ENCODE peak calls at places on chromosomes 7 and 10, in four cellular contexts. H, K, Q and E are unnamed samples.

GRCh38 chr7:16926283-16926682 is 44.5 kb upstream of the AGR3 start:
- DNase-seq in H (peak), K (no peak), Q (no peak), E (no peak)

GRCh38 chr7:1787681-1788235 is 117.7 kb downstream of the ELFN1 start:
- DNase-seq in H (no peak), K (no peak), Q (no peak), E (no peak)

GRCh38 chr7:124459101-124460052 is 306.2 kb downstream of the GPR37 start:
- DNase-seq in H (peak), K (no peak), Q (no peak), E (no peak)

GRCh38 chr7:23277359-23277989 is 21.7 kb upstream of the MALSU1 start:
- DNase-seq in H (peak), K (peak), Q (peak), E (no peak)

GRCh38 chr10:124715479-124715878 is 28.7 kb downstream of the FAM53B start:
- DNase-seq in H (no peak), K (no peak), Q (no peak), E (no peak)

GRCh38 chr7:137695494-137695893 is 151.3 kb downstream of the DGKI start:
- DNase-seq in H (no peak), K (no peak), Q (no peak), E (no peak)

GRCh38 chr10:103983367-103983911 is 16.5 kb downstream of the SLK start:
- DNase-seq in H (no peak), K (no peak), Q (peak), E (no peak)

GRCh38 chr7:15685358-15686181 is 913 bp downstream of the MEOX2 start:
- DNase-seq in H (peak), K (no peak), Q (no peak), E (peak)

GRCh38 chr10:60871215-60871614 is 72.8 kb downstream of the RHOBTB1 start:
- DNase-seq in H (no peak), K (no peak), Q (no peak), E (no peak)

GRCh38 chr10:132394201-132394811 is 2.7 kb upstream of the PWWP2B start:
- DNase-seq in H (no peak), K (no peak), Q (no peak), E (no peak)

GRCh38 chr7:44101304-44101965 is 2.7 kb upstream of the AEBP1 start:
- DNase-seq in H (no peak), K (no peak), Q (no peak), E (no peak)

GRCh38 chr7:44101966-44102845 is 1.9 kb upstream of the AEBP1 start:
- DNase-seq in H (peak), K (no peak), Q (no peak), E (no peak)

GRCh38 chr7:44098092-44099068 is 5.8 kb upstream of the AEBP1 start:
- DNase-seq in H (no peak), K (no peak), Q (no peak), E (no peak)

GRCh38 chr7:44099669-44100068 is 4.5 kb upstream of the AEBP1 start:
- DNase-seq in H (no peak), K (no peak), Q (no peak), E (no peak)

GRCh38 chr7:44100458-44101303 is 3.5 kb upstream of the AEBP1 start:
- DNase-seq in H (peak), K (no peak), Q (no peak), E (no peak)
- TF ChIP-seq CHD1 in H (no peak), K (no peak), Q (no peak), E (no peak)

DNA sequence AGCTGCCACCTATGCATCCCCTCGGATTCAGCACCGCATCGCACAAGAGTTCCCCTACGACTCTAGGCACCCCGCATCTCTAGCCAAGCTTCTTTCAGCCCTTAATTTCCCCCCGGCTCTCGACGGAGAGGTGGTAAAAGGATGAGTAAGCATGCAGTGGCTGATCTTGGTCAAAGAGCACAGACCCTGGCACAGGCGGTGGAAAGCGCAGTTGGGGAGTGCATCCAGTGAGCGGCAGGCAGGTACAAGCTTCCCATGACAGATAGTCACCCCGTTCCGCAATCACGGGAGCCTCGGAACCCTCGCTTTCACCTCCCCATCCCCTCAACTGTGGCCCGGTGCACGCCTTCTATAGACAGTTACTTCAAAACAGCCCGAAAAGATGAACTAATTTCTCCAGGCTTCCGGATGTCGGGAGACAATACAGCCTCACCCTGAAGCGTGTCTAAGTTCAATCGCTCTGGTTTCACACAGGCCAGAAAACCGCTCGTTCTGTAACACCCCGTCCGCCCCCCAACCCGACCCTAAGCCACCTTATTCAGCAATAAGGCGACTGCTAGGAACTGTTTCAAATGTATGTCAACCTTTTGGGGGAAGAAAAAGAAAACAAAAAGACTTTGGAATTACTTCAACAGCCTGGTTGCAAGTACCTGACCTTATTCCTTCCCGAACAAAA is 1.5 kb downstream of the RHEB start:
- DNase-seq in H (peak), K (no peak), Q (no peak), E (no peak)
- TF ChIP-seq CHD1 in H (peak), K (peak), Q (no peak), E (no peak)

GRCh38 chr10:17918187-17918903 is 33.4 kb upstream of the SLC39A12 start:
- DNase-seq in H (no peak), K (no peak), Q (no peak), E (no peak)

GRCh38 chr10:17921378-17921777 is 30.3 kb upstream of the SLC39A12 start:
- DNase-seq in H (no peak), K (no peak), Q (no peak), E (no peak)

DNA sequence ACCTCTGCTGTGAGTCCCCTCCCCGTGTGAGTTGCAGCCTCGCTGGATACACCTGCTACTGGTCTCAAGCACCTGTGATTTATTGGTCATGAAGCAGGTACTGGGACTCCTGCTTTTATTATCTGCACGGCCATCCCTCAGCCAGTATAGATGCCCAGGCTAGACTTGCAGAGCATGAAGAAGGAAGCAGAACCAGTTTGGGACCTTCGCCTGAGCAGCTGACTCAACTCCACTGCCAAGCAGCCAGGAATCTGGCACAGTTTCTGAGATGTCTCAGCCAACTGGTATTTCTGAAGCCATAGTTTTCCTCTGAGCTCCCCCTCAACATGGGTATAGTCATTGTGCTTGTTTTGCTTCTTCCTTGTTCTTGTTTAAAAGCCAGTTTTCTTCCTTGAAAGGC is 28.0 kb upstream of the SLC39A12 start:
- DNase-seq in H (peak), K (no peak), Q (no peak), E (no peak)
- TF ChIP-seq CHD1 in H (no peak), K (no peak), Q (no peak), E (no peak)

GRCh38 chr7:134802762-134803161 is 23.3 kb downstream of the CALD1 start:
- DNase-seq in H (no peak), K (no peak), Q (no peak), E (no peak)
- TF ChIP-seq CHD1 in H (no peak), K (no peak), Q (no peak), E (no peak)

GRCh38 chr7:111741811-111742240 is 179.5 kb upstream of the IMMP2L start:
- DNase-seq in H (peak), K (peak), Q (peak), E (no peak)
- TF ChIP-seq CHD1 in H (no peak), K (no peak), Q (no peak), E (no peak)

DNA sequence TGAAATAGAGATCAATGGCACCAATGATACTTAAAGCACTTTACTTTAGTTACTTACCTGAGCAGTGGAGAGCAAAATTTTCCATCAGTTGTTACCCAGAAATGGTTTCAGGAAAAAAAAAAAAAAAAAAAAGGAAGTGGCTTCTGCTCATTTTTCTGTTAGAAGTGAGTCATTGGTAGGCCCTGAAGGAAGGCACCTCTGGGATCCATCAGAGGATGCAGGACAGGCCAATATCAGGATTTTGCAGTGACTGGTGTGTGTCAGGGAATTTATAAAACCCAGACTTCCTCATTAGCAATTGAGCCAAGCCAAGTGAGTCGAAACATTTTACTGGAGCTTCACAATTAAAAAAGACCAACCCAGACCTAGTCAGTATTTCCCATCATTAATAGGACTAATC is 2.3 kb upstream of the SMIM30 start:
- DNase-seq in H (no peak), K (no peak), Q (no peak), E (no peak)
- TF ChIP-seq CHD1 in H (no peak), K (no peak), Q (no peak), E (no peak)

GRCh38 chr7:47893238-47893637 is 55.0 kb downstream of the PKD1L1 start:
- DNase-seq in H (no peak), K (peak), Q (no peak), E (peak)
- TF ChIP-seq CHD1 in H (no peak), K (no peak), Q (no peak), E (no peak)

DNA sequence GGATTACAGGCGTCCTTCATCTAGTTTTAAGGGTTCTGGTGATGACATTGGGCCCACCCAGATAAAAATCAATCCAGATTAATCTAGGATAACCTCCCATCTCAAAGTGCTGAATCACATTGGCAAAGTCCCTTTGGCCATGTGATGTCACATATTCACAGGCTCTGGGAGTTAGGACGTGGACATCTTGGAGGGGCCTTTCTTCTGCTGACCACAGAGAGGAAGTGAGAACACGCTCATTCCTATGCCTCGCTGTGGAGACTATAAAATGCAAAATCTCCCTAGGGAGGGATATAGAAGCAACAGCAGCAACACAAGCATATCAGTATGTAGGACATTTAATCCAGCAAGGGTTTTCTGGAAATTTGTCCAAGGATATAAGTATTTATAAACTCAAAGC is 266.0 kb upstream of the PITRM1 start:
- DNase-seq in H (no peak), K (no peak), Q (no peak), E (no peak)
- TF ChIP-seq CHD1 in H (no peak), K (no peak), Q (no peak), E (no peak)

GRCh38 chr10:129719889-129720590 is 244.0 kb downstream of the EBF3 start:
- DNase-seq in H (no peak), K (no peak), Q (no peak), E (no peak)
- TF ChIP-seq CHD1 in H (no peak), K (no peak), Q (no peak), E (no peak)

DNA sequence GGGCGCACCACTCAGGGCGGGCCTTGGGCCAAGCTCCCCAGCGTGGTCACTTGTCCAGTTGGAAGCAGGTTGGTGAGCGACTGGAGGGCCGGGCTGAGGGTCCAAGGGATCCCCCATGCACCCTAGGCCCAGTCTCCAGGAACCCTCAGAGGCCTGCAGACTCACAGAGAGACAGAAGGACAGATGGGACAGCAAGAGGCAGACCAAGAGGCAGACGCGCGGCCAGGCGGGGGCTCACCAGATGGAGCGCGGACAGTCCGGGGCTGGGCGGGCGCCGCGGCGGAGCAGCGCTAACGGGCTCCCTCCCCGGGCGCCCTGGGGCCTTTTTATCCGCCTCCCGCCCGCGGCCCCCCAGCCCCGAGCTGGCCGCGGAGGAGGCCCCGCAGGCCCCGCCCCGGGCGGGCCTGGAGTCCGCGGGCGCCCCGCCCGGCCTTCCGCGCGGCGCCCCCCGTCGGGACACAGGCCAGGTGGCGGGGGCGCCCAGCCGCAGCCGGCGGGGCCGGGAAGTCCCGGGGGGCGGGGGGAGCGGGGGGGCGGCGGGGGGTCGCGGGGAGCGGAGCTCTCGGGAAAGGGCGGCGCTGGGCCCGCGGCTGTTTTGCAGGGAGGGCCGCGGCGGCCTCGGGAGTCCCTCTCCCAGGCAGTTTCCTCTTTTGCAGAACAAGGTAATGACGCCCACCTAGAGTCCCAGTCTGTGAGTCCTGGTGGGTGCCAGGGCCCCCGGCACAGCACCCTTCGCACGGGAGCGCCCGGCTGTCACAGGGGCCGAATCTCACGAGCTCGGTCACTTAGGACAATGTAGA is at the start of gene LOXL4:
- DNase-seq in H (no peak), K (peak), Q (no peak), E (no peak)
- TF ChIP-seq CHD1 in H (no peak), K (no peak), Q (no peak), E (no peak)